ENCODE peak calls at places on chromosome 7, in six cellular contexts. J, G, L, W, M and K are unnamed samples.

GRCh38 chr7:84669177-84669732 is 474.7 kb upstream of the SEMA3A start:
- DNase-seq in J (no peak), G (peak; percentile 69), L (peak; percentile 4), W (no peak), M (no peak), K (no peak)

GRCh38 chr7:106152313-106152665 is 40.2 kb upstream of the SYPL1 start:
- DNase-seq in J (no peak), G (no peak), L (no peak), W (no peak), M (no peak), K (no peak)

GRCh38 chr7:75716992-75717626 is 21.6 kb downstream of the HIP1 start:
- DNase-seq in J (no peak), G (peak; percentile 36), L (no peak), W (no peak), M (no peak), K (no peak)

GRCh38 chr7:130349911-130350782 is 5.5 kb downstream of the CPA5 start:
- DNase-seq in J (no peak), G (no peak), L (no peak), W (no peak), M (no peak), K (no peak)

GRCh38 chr7:142880886-142881505 is 4.5 kb downstream of the TRPV6 start:
- DNase-seq in J (peak; percentile 66), G (peak; percentile 29), L (peak; percentile 58), W (peak; percentile 26), M (no peak), K (peak; percentile 68)

GRCh38 chr7:64871761-64872160 is 31.3 kb upstream of the ZNF273 start:
- DNase-seq in J (no peak), G (no peak), L (no peak), W (no peak), M (no peak), K (no peak)

GRCh38 chr7:67056683-67057082 is 60.0 kb downstream of the TYW1 start:
- DNase-seq in J (no peak), G (no peak), L (no peak), W (no peak), M (no peak), K (no peak)

GRCh38 chr7:19674266-19674960 is 34.4 kb downstream of the POLR1F start:
- DNase-seq in J (no peak), G (peak; percentile 5), L (no peak), W (no peak), M (no peak), K (no peak)

GRCh38 chr7:69277361-69277760 is 320.9 kb upstream of the AUTS2 start:
- DNase-seq in J (no peak), G (no peak), L (no peak), W (no peak), M (no peak), K (no peak)

GRCh38 chr7:94249631-94250030 is 145.1 kb upstream of the COL1A2 start:
- DNase-seq in J (peak; percentile 78), G (no peak), L (no peak), W (no peak), M (no peak), K (no peak)

GRCh38 chr7:25624001-25624400 is 395.7 kb upstream of the NPVF start:
- DNase-seq in J (no peak), G (no peak), L (no peak), W (no peak), M (no peak), K (no peak)

GRCh38 chr7:164882-165660 is 27.3 kb upstream of the FAM20C start:
- DNase-seq in J (no peak), G (no peak), L (no peak), W (no peak), M (no peak), K (no peak)

GRCh38 chr7:27745064-27745583 is 5.2 kb downstream of the TAX1BP1 start:
- DNase-seq in J (no peak), G (peak; percentile 89), L (peak; percentile 21), W (no peak), M (no peak), K (peak; percentile 48)

GRCh38 chr7:77439572-77439971 is 23.4 kb upstream of the GSAP start:
- DNase-seq in J (peak; percentile 44), G (peak; percentile 51), L (no peak), W (no peak), M (no peak), K (no peak)

GRCh38 chr7:2355079-2356008 is 717 bp downstream of the EIF3B start:
- DNase-seq in J (no peak), G (no peak), L (peak; percentile 30), W (no peak), M (no peak), K (no peak)

GRCh38 chr7:32154797-32155196 is 84.6 kb upstream of the PDE1C start:
- DNase-seq in J (no peak), G (peak; percentile 71), L (no peak), W (no peak), M (no peak), K (no peak)

GRCh38 chr7:70530191-70530590 is 601.8 kb upstream of the GALNT17 start:
- DNase-seq in J (peak; percentile 42), G (no peak), L (no peak), W (no peak), M (no peak), K (no peak)

GRCh38 chr7:133258174-133258573 is 5.3 kb downstream of the EXOC4 start:
- DNase-seq in J (no peak), G (no peak), L (no peak), W (no peak), M (no peak), K (no peak)

GRCh38 chr7:13117103-13117502 is 429.7 kb downstream of the ARL4A start:
- DNase-seq in J (no peak), G (peak; percentile 27), L (no peak), W (no peak), M (no peak), K (peak; percentile 8)

GRCh38 chr7:88218836-88219605 is 817 bp downstream of the SRI start:
- DNase-seq in J (peak; percentile 24), G (peak; percentile 80), L (peak; percentile 47), W (no peak), M (no peak), K (peak; percentile 54)

GRCh38 chr7:117259626-117260025 is 63.2 kb downstream of the WNT2 start:
- DNase-seq in J (no peak), G (peak; percentile 50), L (no peak), W (no peak), M (no peak), K (no peak)

GRCh38 chr7:87411186-87411585 is 64.3 kb downstream of the ABCB4 start:
- DNase-seq in J (no peak), G (no peak), L (no peak), W (no peak), M (no peak), K (no peak)

GRCh38 chr7:20075415-20075814 is 141.8 kb downstream of the MACC1 start:
- DNase-seq in J (no peak), G (no peak), L (no peak), W (no peak), M (no peak), K (no peak)